ENCODE peak calls at places on chromosomes 6 and 20, in six cellular contexts. N is CD8-positive, alpha-beta T cell; V is tibial artery; H is endodermal cell; R is psoas muscle; G is neural progenitor cell. W is an unnamed sample.

GRCh38 chr6:154617175-154617574 is 106.7 kb upstream of the CNKSR3 start:
- DNase-seq in N (no peak), V (no peak), H (no peak), R (no peak), G (no peak), W (no peak)

GRCh38 chr6:21971540-21971939 is 325.3 kb downstream of the PRL start:
- DNase-seq in N (no peak), V (no peak), H (no peak), R (no peak), G (peak), W (no peak)

GRCh38 chr6:144413418-144413817 is 128.3 kb downstream of the UTRN start:
- DNase-seq in N (no peak), V (no peak), H (no peak), R (no peak), G (no peak), W (no peak)

GRCh38 chr6:168155193-168155592 is 76.2 kb upstream of the FRMD1 start:
- DNase-seq in N (no peak), V (no peak), H (peak), R (no peak), G (no peak), W (no peak)

GRCh38 chr6:72689107-72689954 is 67.5 kb downstream of the KCNQ5 start:
- DNase-seq in N (no peak), V (no peak), H (no peak), R (no peak), G (peak), W (no peak)

GRCh38 chr6:111663232-111663631 is 57.6 kb upstream of the TRAF3IP2 start:
- DNase-seq in N (no peak), V (peak), H (peak), R (peak), G (peak), W (no peak)

GRCh38 chr6:53648571-53648970 is 17.0 kb downstream of the KLHL31 start:
- DNase-seq in N (no peak), V (no peak), H (no peak), R (no peak), G (no peak), W (no peak)

GRCh38 chr6:44056392-44057237 is 70.6 kb downstream of the MRPL14 start:
- DNase-seq in N (no peak), V (no peak), H (no peak), R (peak), G (no peak), W (no peak)

GRCh38 chr6:154122195-154122925 is 83.3 kb downstream of the OPRM1 start:
- DNase-seq in N (no peak), V (no peak), H (no peak), R (no peak), G (no peak), W (no peak)

GRCh38 chr6:147223751-147224150 is 19.5 kb downstream of the STXBP5 start:
- DNase-seq in N (no peak), V (no peak), H (no peak), R (no peak), G (no peak), W (no peak)

GRCh38 chr6:47483516-47483852 is 5.9 kb downstream of the CD2AP start:
- DNase-seq in N (no peak), V (no peak), H (no peak), R (no peak), G (no peak), W (no peak)

GRCh38 chr6:36979343-36979742 is 6.7 kb downstream of the MTCH1 start:
- DNase-seq in N (no peak), V (peak), H (no peak), R (no peak), G (no peak), W (no peak)

GRCh38 chr20:48052492-48052870 is 267.2 kb upstream of the SULF2 start:
- DNase-seq in N (no peak), V (no peak), H (no peak), R (no peak), G (no peak), W (no peak)

GRCh38 chr20:49705358-49705757 is 8.3 kb downstream of the B4GALT5 start:
- DNase-seq in N (no peak), V (no peak), H (no peak), R (no peak), G (no peak), W (no peak)

GRCh38 chr6:30881987-30882763 is 2.1 kb upstream of the DDR1 start:
- DNase-seq in N (no peak), V (no peak), H (peak), R (no peak), G (peak), W (no peak)

GRCh38 chr20:23225407-23226060 is 125.1 kb upstream of the NXT1 start:
- DNase-seq in N (no peak), V (peak), H (no peak), R (peak), G (no peak), W (no peak)

GRCh38 chr6:153104220-153104619 is 26.9 kb downstream of the RGS17 start:
- DNase-seq in N (no peak), V (no peak), H (no peak), R (no peak), G (no peak), W (no peak)

GRCh38 chr6:147711511-147711910 is 203.0 kb downstream of the SAMD5 start:
- DNase-seq in N (no peak), V (no peak), H (no peak), R (no peak), G (no peak), W (no peak)

GRCh38 chr6:130962951-130963350 is 100.1 kb downstream of the EPB41L2 start:
- DNase-seq in N (no peak), V (no peak), H (no peak), R (no peak), G (no peak), W (no peak)

GRCh38 chr6:3522561-3523287 is 65.9 kb upstream of the SLC22A23 start:
- DNase-seq in N (no peak), V (no peak), H (no peak), R (no peak), G (no peak), W (no peak)

GRCh38 chr6:116447496-116448011 is 13.6 kb upstream of the CALHM6 start:
- DNase-seq in N (no peak), V (peak), H (no peak), R (no peak), G (no peak), W (no peak)

GRCh38 chr6:1720620-1721322 is 111.1 kb downstream of the FOXC1 start:
- DNase-seq in N (no peak), V (no peak), H (peak), R (no peak), G (peak), W (no peak)

GRCh38 chr6:13355043-13355945 is 27.0 kb upstream of the TBC1D7 start:
- DNase-seq in N (peak), V (no peak), H (no peak), R (no peak), G (no peak), W (no peak)

GRCh38 chr6:48560408-48560807 is 449.4 kb upstream of the PTCHD4 start:
- DNase-seq in N (no peak), V (no peak), H (no peak), R (no peak), G (no peak), W (no peak)

GRCh38 chr20:33415948-33416347 is 14.6 kb upstream of the CDK5RAP1 start:
- DNase-seq in N (no peak), V (peak), H (peak), R (peak), G (peak), W (no peak)
- TF ChIP-seq CTCF in N (peak), V (peak), H (peak), R (peak), G (peak), W (peak)

DNA sequence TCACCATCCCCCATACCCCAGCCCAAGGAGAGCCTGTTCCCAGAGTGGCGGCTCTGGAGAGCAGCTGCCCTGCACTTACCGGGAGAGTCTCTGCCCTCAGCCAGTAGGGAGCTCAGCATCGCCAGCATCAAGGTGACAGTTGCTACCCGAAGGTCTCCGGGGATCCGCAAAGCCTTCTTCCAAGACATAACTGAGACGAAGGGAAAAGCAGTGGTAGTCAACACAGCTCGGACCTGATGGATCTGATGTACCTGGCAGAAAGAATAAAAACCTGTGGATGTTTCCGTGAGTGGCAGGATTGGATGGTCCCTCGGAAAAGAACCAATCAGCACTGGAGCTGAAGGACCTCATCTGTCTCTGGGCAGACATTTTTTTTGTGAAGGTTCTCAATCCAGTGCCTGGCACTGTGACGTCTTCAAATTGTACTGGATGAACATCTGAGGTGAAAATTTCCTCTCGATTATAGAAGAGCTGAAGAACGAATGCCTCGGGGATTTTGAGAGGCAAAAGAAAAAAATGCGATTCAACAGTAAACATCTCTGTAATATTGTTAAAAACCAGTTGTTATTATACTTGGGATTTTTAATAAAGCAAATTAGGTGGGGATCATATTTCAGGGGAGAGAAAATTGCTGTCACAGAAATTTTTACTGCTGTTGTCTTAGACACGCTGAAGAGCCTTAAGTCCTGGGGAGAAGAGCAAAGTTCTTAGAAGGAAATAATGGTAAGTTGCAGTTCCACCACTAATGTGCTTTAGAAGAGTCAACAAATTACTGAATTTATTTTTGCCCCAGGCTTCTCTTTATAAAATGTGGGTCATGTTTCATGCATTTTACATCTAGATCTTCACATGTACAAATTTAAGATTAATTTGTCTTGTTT is at the start of gene HLA-DQB1:
- DNase-seq in N (peak), V (peak), H (peak), R (no peak), G (peak), W (no peak)
- H3K4me3 ChIP-seq in N (peak), V (no peak), H (peak), R (no peak), G (peak), W (no peak)

DNA sequence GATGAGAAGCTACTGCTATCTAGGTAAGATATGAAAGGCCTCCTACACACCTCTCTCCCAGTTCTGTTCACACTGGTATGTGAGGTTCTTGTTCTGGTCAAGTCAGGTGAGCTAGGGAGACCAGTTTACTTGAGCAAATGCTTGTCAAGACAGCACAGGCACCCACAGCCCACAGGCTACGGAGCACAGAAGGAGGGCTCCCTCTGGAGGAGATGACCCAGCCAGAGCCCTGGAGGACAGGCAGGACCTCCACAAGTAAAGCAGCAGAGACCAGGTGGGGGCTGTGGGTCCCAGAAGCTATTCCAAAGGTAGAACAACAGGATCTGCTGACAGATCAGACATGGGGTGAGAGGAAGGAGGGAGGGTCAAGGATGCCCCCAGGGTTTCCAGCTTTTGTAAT is 13.2 kb downstream of the MMP24OS start:
- DNase-seq in N (no peak), V (no peak), H (peak), R (no peak), G (no peak), W (no peak)
- TF ChIP-seq CTCF in N (no peak), V (no peak), H (peak), R (no peak), G (no peak), W (no peak)

GRCh38 chr20:21302645-21303060 is 478 bp upstream of the XRN2 start:
- DNase-seq in N (no peak), V (no peak), H (no peak), R (no peak), G (no peak), W (no peak)

GRCh38 chr20:21303061-21303871 is at the start of gene XRN2:
- DNase-seq in N (peak), V (peak), H (peak), R (peak), G (peak), W (peak)

GRCh38 chr20:21301940-21302644 is 1.0 kb upstream of the XRN2 start:
- DNase-seq in N (no peak), V (no peak), H (no peak), R (no peak), G (no peak), W (no peak)

GRCh38 chr20:21308340-21308739 is 5.2 kb downstream of the XRN2 start:
- DNase-seq in N (no peak), V (no peak), H (no peak), R (no peak), G (no peak), W (no peak)

GRCh38 chr20:21303872-21304586 is 898 bp downstream of the XRN2 start:
- DNase-seq in N (no peak), V (no peak), H (no peak), R (no peak), G (no peak), W (no peak)
- H3K4me3 ChIP-seq in N (peak), V (peak), H (peak), R (peak), G (peak), W (peak)

DNA sequence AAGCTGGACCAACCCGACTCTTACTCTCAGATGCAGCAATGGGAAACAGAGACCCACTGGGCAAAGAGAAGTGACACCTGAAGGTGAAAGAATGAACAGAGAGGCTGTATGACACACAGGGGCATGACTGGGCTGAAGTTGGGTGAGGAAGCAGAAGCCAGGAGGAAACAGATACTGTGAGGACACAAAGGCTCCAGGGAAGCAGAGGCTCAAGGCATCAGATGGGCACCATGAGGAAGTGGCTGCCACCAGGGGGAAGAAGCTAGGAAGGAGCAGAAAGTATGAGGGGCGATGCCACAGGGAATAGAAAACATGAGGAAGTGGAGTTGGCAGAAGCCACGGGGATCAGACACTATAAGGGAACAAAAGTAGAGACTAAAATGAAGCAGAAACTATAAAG is 30.9 kb upstream of the OCSTAMP start:
- DNase-seq in N (no peak), V (no peak), H (no peak), R (no peak), G (no peak), W (no peak)
- TF ChIP-seq CTCF in N (no peak), V (no peak), H (no peak), R (no peak), G (no peak), W (no peak)

GRCh38 chr6:63346217-63346834 is 26.5 kb upstream of the LGSN start:
- DNase-seq in N (no peak), V (no peak), H (no peak), R (no peak), G (no peak), W (no peak)

DNA sequence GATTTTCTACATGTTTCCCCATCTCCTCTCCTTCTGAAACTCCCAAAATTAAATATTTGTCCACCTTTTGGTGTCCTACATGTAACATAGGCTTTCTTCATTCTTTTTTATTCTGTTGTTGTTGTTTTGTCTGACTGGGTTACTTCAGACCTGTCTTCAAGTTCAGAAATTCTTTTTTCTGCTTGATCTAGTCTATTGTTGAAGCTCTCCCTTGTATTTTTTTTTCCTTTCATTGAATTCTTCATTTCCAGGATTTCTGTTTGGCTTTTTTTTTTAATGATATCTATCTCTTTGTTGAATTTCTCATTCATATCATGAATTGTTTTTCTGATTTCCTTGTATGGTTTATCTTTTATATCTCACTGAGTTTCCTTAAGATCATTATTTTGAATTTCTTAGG is 20.6 kb upstream of the LGSN start:
- DNase-seq in N (no peak), V (no peak), H (no peak), R (no peak), G (no peak), W (no peak)
- H3K4me3 ChIP-seq in N (no peak), V (no peak), H (no peak), R (no peak), G (no peak), W (no peak)

DNA sequence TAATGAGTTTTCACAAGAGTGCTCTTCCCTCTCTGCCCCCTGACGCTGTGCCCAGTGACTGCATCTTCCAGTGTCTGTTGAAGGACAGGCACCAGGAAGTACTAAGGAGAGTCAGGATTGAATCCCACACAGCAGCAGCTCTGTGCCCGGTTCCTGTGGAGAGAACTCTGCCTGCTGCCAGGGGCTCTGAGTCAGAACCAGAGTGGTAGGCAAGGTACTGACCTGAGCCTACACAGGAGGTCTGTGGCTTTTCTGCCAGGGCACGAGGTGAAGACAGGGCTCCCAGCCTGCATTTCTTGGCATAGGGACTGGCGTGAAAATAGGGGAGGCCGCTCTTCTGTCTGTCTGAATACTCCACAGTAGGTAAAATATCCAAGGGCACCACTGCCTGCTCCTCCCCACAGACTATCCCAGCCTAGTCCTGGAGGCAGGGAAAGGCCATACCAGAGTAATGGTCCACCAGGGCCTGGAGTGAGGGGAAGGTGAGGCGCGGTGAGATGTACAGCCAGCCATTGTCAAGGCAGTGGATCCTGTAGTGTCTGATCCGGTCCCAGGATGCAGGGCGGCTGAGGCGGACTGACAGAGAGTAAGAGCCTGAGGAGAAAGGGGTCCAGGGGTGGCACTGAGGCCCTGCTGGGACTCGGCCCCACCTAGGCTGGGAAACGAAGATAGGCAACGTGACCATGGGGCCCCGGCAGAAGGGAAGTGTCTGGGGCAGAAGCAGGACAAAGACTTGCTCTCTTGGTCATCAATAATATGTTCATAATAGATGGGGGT is 9.4 kb downstream of the RAB5IF start:
- DNase-seq in N (no peak), V (no peak), H (no peak), R (no peak), G (no peak), W (no peak)
- TF ChIP-seq CTCF in N (no peak), V (no peak), H (no peak), R (no peak), G (no peak), W (no peak)

GRCh38 chr6:7108196-7108963 is 619 bp downstream of the RREB1 start:
- DNase-seq in N (peak), V (peak), H (peak), R (peak), G (peak), W (no peak)

GRCh38 chr6:7107578-7108195 is at the start of gene RREB1:
- DNase-seq in N (peak), V (peak), H (peak), R (peak), G (peak), W (no peak)

GRCh38 chr6:7111095-7111690 is 3.4 kb downstream of the RREB1 start:
- DNase-seq in N (no peak), V (no peak), H (no peak), R (no peak), G (no peak), W (no peak)

GRCh38 chr6:7108964-7109836 is 1.4 kb downstream of the RREB1 start:
- DNase-seq in N (peak), V (peak), H (peak), R (peak), G (peak), W (no peak)

DNA sequence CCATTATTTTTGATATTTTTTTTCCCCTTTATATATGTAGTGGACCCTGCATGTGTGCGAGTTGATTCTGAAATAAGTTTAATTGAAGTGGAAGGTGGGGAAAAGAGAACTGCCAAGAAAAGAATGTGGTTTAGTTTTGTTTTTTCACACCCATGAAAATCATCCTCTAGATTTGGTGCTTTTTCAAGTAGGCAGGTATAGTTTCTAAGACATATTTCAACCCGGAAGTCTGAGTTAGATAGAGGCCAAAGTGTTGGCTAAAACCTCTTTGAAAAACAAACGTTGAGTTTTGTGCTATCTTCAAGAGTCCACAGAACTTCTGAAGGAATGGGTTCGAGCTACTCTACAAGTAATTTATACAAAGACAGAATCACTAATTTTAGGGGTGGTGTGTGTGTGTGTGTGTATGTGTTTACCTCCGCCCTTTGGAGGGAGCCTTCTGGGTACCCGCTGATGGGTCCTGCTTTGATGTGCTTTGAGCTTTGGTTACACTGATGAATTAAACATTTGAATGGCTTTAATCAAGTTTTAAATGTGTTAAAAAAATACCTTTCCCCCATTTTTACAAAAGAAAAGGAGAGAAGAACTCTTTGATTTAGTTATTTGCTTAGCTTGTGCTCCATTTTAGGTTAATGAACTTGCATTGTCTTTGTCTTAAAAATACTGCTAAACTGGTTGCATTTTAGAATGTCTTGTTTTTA is 2.5 kb downstream of the RREB1 start:
- DNase-seq in N (no peak), V (no peak), H (no peak), R (no peak), G (no peak), W (no peak)
- H3K4me3 ChIP-seq in N (peak), V (peak), H (peak), R (peak), G (peak), W (peak)

GRCh38 chr20:8389381-8390368 is 257.6 kb downstream of the PLCB1 start:
- DNase-seq in N (no peak), V (no peak), H (no peak), R (no peak), G (peak), W (no peak)
- TF ChIP-seq CTCF in N (peak), V (peak), H (peak), R (peak), G (peak), W (peak)

GRCh38 chr6:95087394-95088097 is 489.8 kb upstream of the MANEA start:
- DNase-seq in N (no peak), V (no peak), H (no peak), R (no peak), G (no peak), W (no peak)
- H3K4me3 ChIP-seq in N (no peak), V (no peak), H (no peak), R (no peak), G (no peak), W (no peak)

W was measured in esophagus squamous epithelium.